ENCODE peak calls at places on chromosome 14, in five cellular contexts. One of them, this sample, is unnamed.

GRCh38 chr14:34420547-34421150 is 41.4 kb downstream of the SPTSSA start:
- DNase-seq in uterus: no peak
- DNase-seq in thoracic aorta: no peak
- DNase-seq in testis: no peak
- DNase-seq in tibial artery: no peak
- DNase-seq in this sample: no peak

GRCh38 chr14:33679461-33680225 is 271.2 kb downstream of the EGLN3 start:
- DNase-seq in thoracic aorta: no peak
- DNase-seq in tibial artery: no peak
- DNase-seq in testis: no peak
- DNase-seq in uterus: no peak
- DNase-seq in this sample: no peak

GRCh38 chr14:60563113-60563512 is 54.2 kb downstream of the SIX6 start:
- DNase-seq in thoracic aorta: no peak
- DNase-seq in testis: no peak
- DNase-seq in tibial artery: no peak
- DNase-seq in uterus: no peak
- DNase-seq in this sample: no peak

GRCh38 chr14:63677891-63678379 is 36.3 kb upstream of the WDR89 start:
- DNase-seq in thoracic aorta: no peak
- DNase-seq in tibial artery: no peak
- DNase-seq in uterus: no peak
- DNase-seq in testis: no peak
- DNase-seq in this sample: peak; percentile 81

GRCh38 chr14:52366796-52367315 is 52.7 kb downstream of the PTGER2 start:
- DNase-seq in uterus: no peak
- DNase-seq in tibial artery: no peak
- DNase-seq in thoracic aorta: no peak
- DNase-seq in testis: no peak
- DNase-seq in this sample: no peak

GRCh38 chr14:102255401-102256190 is 49.4 kb downstream of the MOK start:
- DNase-seq in tibial artery: no peak
- DNase-seq in testis: no peak
- DNase-seq in uterus: peak; percentile 34
- DNase-seq in thoracic aorta: no peak
- DNase-seq in this sample: no peak

GRCh38 chr14:101068293-101068957 is 164.9 kb upstream of the RTL1 start:
- DNase-seq in tibial artery: peak; percentile 55
- DNase-seq in uterus: peak; percentile 5
- DNase-seq in thoracic aorta: no peak
- DNase-seq in testis: no peak
- DNase-seq in this sample: no peak

GRCh38 chr14:98923596-98923995 is 348.4 kb downstream of the BCL11B start:
- DNase-seq in tibial artery: no peak
- DNase-seq in uterus: no peak
- DNase-seq in thoracic aorta: no peak
- DNase-seq in testis: no peak
- DNase-seq in this sample: no peak

GRCh38 chr14:81315344-81315743 is 84.8 kb downstream of the STON2 start:
- DNase-seq in uterus: no peak
- DNase-seq in testis: no peak
- DNase-seq in tibial artery: no peak
- DNase-seq in thoracic aorta: no peak
- DNase-seq in this sample: no peak

GRCh38 chr14:75609606-75610476 is 31.4 kb downstream of the FLVCR2 start:
- DNase-seq in testis: peak; percentile 72
- DNase-seq in tibial artery: no peak
- DNase-seq in thoracic aorta: peak; percentile 2
- DNase-seq in uterus: no peak
- DNase-seq in this sample: no peak

GRCh38 chr14:64788706-64789105 is 84.5 kb downstream of the PLEKHG3 start:
- DNase-seq in uterus: no peak
- DNase-seq in tibial artery: peak; percentile 33
- DNase-seq in thoracic aorta: no peak
- DNase-seq in testis: no peak
- DNase-seq in this sample: no peak

GRCh38 chr14:51607677-51608076 is 44.0 kb upstream of the FRMD6 start:
- DNase-seq in testis: peak; percentile 17
- DNase-seq in thoracic aorta: no peak
- DNase-seq in uterus: no peak
- DNase-seq in tibial artery: no peak
- DNase-seq in this sample: no peak

GRCh38 chr14:60179296-60179924 is 14.2 kb upstream of the DHRS7 start:
- DNase-seq in testis: no peak
- DNase-seq in thoracic aorta: no peak
- DNase-seq in uterus: no peak
- DNase-seq in tibial artery: no peak
- DNase-seq in this sample: no peak

GRCh38 chr14:75196468-75196867 is 20.1 kb upstream of the TMED10 start:
- DNase-seq in tibial artery: no peak
- DNase-seq in uterus: no peak
- DNase-seq in testis: no peak
- DNase-seq in thoracic aorta: no peak
- DNase-seq in this sample: no peak

GRCh38 chr14:23881292-23881691 is 72.3 kb upstream of the DHRS4 start:
- DNase-seq in uterus: no peak
- DNase-seq in tibial artery: no peak
- DNase-seq in testis: no peak
- DNase-seq in thoracic aorta: no peak
- DNase-seq in this sample: peak; percentile 16

GRCh38 chr14:32565256-32565655 is 236.2 kb downstream of the AKAP6 start:
- DNase-seq in uterus: no peak
- DNase-seq in thoracic aorta: no peak
- DNase-seq in testis: no peak
- DNase-seq in tibial artery: no peak
- DNase-seq in this sample: peak; percentile 40

GRCh38 chr14:79306546-79306945 is 904.8 kb downstream of the DIO2 start:
- DNase-seq in tibial artery: no peak
- DNase-seq in uterus: no peak
- DNase-seq in thoracic aorta: no peak
- DNase-seq in testis: no peak
- DNase-seq in this sample: no peak

GRCh38 chr14:79543966-79544365 is 667.3 kb downstream of the DIO2 start:
- DNase-seq in thoracic aorta: no peak
- DNase-seq in testis: peak; percentile 15
- DNase-seq in uterus: no peak
- DNase-seq in tibial artery: no peak
- DNase-seq in this sample: peak; percentile 3

GRCh38 chr14:99318091-99318958 is 46.3 kb upstream of the BCL11B start:
- DNase-seq in tibial artery: no peak
- DNase-seq in testis: no peak
- DNase-seq in uterus: no peak
- DNase-seq in thoracic aorta: no peak
- DNase-seq in this sample: peak; percentile 88

GRCh38 chr14:61342486-61342885 is 21.1 kb downstream of the PRKCH start:
- DNase-seq in testis: no peak
- DNase-seq in tibial artery: no peak
- DNase-seq in thoracic aorta: no peak
- DNase-seq in uterus: no peak
- DNase-seq in this sample: no peak

GRCh38 chr14:105336477-105337287 is 22.1 kb downstream of the PACS2 start:
- DNase-seq in tibial artery: no peak
- DNase-seq in testis: no peak
- DNase-seq in uterus: no peak
- DNase-seq in thoracic aorta: no peak
- DNase-seq in this sample: peak; percentile 95

GRCh38 chr14:99531221-99532096 is 50.2 kb downstream of the CCNK start:
- DNase-seq in thoracic aorta: no peak
- DNase-seq in uterus: no peak
- DNase-seq in tibial artery: no peak
- DNase-seq in testis: no peak
- DNase-seq in this sample: no peak

GRCh38 chr14:81565441-81566290 is 32.0 kb upstream of the SEL1L start:
- DNase-seq in testis: peak; percentile 45
- DNase-seq in tibial artery: no peak
- DNase-seq in uterus: no peak
- DNase-seq in thoracic aorta: no peak
- DNase-seq in this sample: peak; percentile 39

GRCh38 chr14:92058006-92058917 is 18.4 kb upstream of the TRIP11 start:
- DNase-seq in uterus: no peak
- DNase-seq in testis: no peak
- DNase-seq in tibial artery: no peak
- DNase-seq in thoracic aorta: no peak
- DNase-seq in this sample: no peak

GRCh38 chr14:89061696-89062095 is 237.2 kb downstream of the TTC8 start:
- DNase-seq in thoracic aorta: no peak
- DNase-seq in tibial artery: no peak
- DNase-seq in testis: no peak
- DNase-seq in uterus: no peak
- DNase-seq in this sample: no peak

GRCh38 chr14:65210118-65210826 is 108.0 kb upstream of the MAX start:
- DNase-seq in uterus: no peak
- DNase-seq in thoracic aorta: no peak
- DNase-seq in tibial artery: no peak
- DNase-seq in testis: no peak
- DNase-seq in this sample: no peak

GRCh38 chr14:61107148-61107641 is 126.2 kb downstream of the SLC38A6 start:
- DNase-seq in uterus: peak; percentile 69
- DNase-seq in tibial artery: no peak
- DNase-seq in thoracic aorta: no peak
- DNase-seq in testis: peak; percentile 58
- DNase-seq in this sample: no peak

GRCh38 chr14:36367985-36368774 is 47.7 kb upstream of the MBIP start:
- DNase-seq in testis: no peak
- DNase-seq in uterus: no peak
- DNase-seq in thoracic aorta: no peak
- DNase-seq in tibial artery: no peak
- DNase-seq in this sample: no peak

GRCh38 chr14:71355324-71356201 is 448.3 kb downstream of the PCNX1 start:
- DNase-seq in uterus: peak; percentile 26
- DNase-seq in thoracic aorta: no peak
- DNase-seq in tibial artery: peak; percentile 76
- DNase-seq in testis: peak; percentile 69
- DNase-seq in this sample: no peak

GRCh38 chr14:50399251-50400032 is 2.8 kb upstream of the CDKL1 start:
- DNase-seq in testis: peak; percentile 32
- DNase-seq in thoracic aorta: peak; percentile 16
- DNase-seq in tibial artery: peak; percentile 75
- DNase-seq in uterus: peak; percentile 38
- DNase-seq in this sample: peak; percentile 21

GRCh38 chr14:72500234-72500838 is 393.6 kb downstream of the DPF3 start:
- DNase-seq in thoracic aorta: no peak
- DNase-seq in testis: no peak
- DNase-seq in uterus: no peak
- DNase-seq in tibial artery: no peak
- DNase-seq in this sample: no peak

GRCh38 chr14:47389520-47389919 is 285.9 kb downstream of the MDGA2 start:
- DNase-seq in tibial artery: no peak
- DNase-seq in thoracic aorta: no peak
- DNase-seq in testis: no peak
- DNase-seq in uterus: no peak
- DNase-seq in this sample: peak; percentile 14

GRCh38 chr14:77094672-77095284 is 3.3 kb upstream of the CIPC start:
- DNase-seq in uterus: peak; percentile 75
- DNase-seq in tibial artery: peak; percentile 77
- DNase-seq in testis: peak; percentile 87
- DNase-seq in thoracic aorta: no peak
- DNase-seq in this sample: peak; percentile 75

GRCh38 chr14:64493455-64493854 is 10.2 kb downstream of the ZBTB25 start:
- DNase-seq in thoracic aorta: no peak
- DNase-seq in testis: no peak
- DNase-seq in tibial artery: no peak
- DNase-seq in uterus: no peak
- DNase-seq in this sample: no peak

DNA sequence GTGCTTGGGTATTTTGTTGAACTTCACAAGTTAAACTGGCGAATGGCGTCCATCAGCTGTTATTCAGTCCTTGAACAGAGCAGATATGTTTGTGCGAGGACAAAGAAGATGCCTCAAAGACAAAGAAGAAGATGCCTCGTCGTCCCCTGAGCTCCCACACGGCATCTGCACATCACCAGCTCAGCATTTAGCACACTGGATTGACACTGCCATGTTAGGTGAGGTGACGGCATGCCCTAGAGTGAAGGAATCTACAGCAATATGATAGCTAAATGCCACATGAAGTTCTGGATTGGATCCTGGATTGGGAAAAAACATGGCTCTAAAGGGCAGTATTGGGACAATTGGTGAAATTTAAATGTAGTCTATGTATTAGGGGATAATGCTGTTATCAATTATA is 15.4 kb downstream of the SAMD4A start:
- DNase-seq in testis: no peak
- DNase-seq in tibial artery: no peak
- DNase-seq in uterus: no peak
- DNase-seq in thoracic aorta: no peak
- DNase-seq in this sample: no peak
- H3K36me3 ChIP-seq in testis: no peaks in the 10 kb centered on the region
- H3K36me3 ChIP-seq in tibial artery: no peaks in the 10 kb centered on the region
- H3K36me3 ChIP-seq in uterus: no peaks in the 10 kb centered on the region
- H3K36me3 ChIP-seq in thoracic aorta: no peaks in the 10 kb centered on the region
- H3K36me3 ChIP-seq in this sample: no peaks in the 10 kb centered on the region

GRCh38 chr14:69259176-69259530 is 805 bp upstream of the GALNT16 start:
- DNase-seq in tibial artery: no peak
- DNase-seq in testis: no peak
- DNase-seq in thoracic aorta: no peak
- DNase-seq in uterus: no peak
- DNase-seq in this sample: no peak
- H3K4me3 ChIP-seq in tibial artery: peak overlapping the region; percentile 59
- H3K4me3 ChIP-seq in testis: peak overlapping the region; percentile 55
- H3K4me3 ChIP-seq in thoracic aorta: peak overlapping the region; percentile 75
- H3K4me3 ChIP-seq in uterus: peak overlapping the region; percentile 39
- H3K4me3 ChIP-seq in this sample: peak overlapping the region; percentile 83

GRCh38 chr14:21987937-21988336 is 314.3 kb upstream of the OR4E1 start:
- DNase-seq in testis: no peak
- DNase-seq in uterus: no peak
- DNase-seq in tibial artery: no peak
- DNase-seq in thoracic aorta: no peak
- DNase-seq in this sample: peak; percentile 46
- H3K36me3 ChIP-seq in testis: no peaks in the 10 kb centered on the region
- H3K36me3 ChIP-seq in uterus: no peaks in the 10 kb centered on the region
- H3K36me3 ChIP-seq in tibial artery: no peaks in the 10 kb centered on the region
- H3K36me3 ChIP-seq in thoracic aorta: no peaks in the 10 kb centered on the region
- H3K36me3 ChIP-seq in this sample: no peaks in the 10 kb centered on the region

GRCh38 chr14:56817396-56817921 is 7.2 kb upstream of the OTX2 start:
- DNase-seq in testis: no peak
- DNase-seq in tibial artery: no peak
- DNase-seq in uterus: no peak
- DNase-seq in thoracic aorta: no peak
- DNase-seq in this sample: no peak
- H3K4me3 ChIP-seq in testis: no peak overlapping the region
- H3K4me3 ChIP-seq in tibial artery: no peak overlapping the region
- H3K4me3 ChIP-seq in uterus: no peak overlapping the region
- H3K4me3 ChIP-seq in thoracic aorta: no peak overlapping the region
- H3K4me3 ChIP-seq in this sample: no peak overlapping the region

GRCh38 chr14:30656190-30656632 is 34.1 kb downstream of the SCFD1 start:
- DNase-seq in tibial artery: no peak
- DNase-seq in testis: peak; percentile 25
- DNase-seq in uterus: peak; percentile 20
- DNase-seq in thoracic aorta: no peak
- DNase-seq in this sample: peak; percentile 56
- H3K36me3 ChIP-seq in tibial artery: peaks cover 55% of the 10 kb centered on the region
- H3K36me3 ChIP-seq in testis: no peaks in the 10 kb centered on the region
- H3K36me3 ChIP-seq in uterus: no peaks in the 10 kb centered on the region
- H3K36me3 ChIP-seq in thoracic aorta: peaks cover 24% of the 10 kb centered on the region
- H3K36me3 ChIP-seq in this sample: peaks cover 64% of the 10 kb centered on the region

This sample was measured in SJCRH30.